ENCODE peak calls at places on chromosomes 1 and 21, in nine cellular contexts. One of them, this sample, is unnamed.

GRCh38 chr1:169586395-169587255 is at the start of gene F5:
- DNase-seq in tibial nerve: peak
- DNase-seq in A549: peak
- DNase-seq in suprapubic skin: peak
- DNase-seq in transverse colon: peak
- DNase-seq in upper lobe of left lung: peak
- DNase-seq in HepG2: peak
- DNase-seq in stomach: peak
- DNase-seq in ovary: peak
- DNase-seq in this sample: peak

GRCh38 chr1:100364731-100365130 is 12.4 kb downstream of the CDC14A start:
- DNase-seq in suprapubic skin: no peak
- DNase-seq in stomach: no peak
- DNase-seq in transverse colon: no peak
- DNase-seq in upper lobe of left lung: no peak
- DNase-seq in ovary: no peak
- DNase-seq in HepG2: no peak
- DNase-seq in A549: no peak
- DNase-seq in tibial nerve: no peak
- DNase-seq in this sample: no peak

GRCh38 chr1:78045850-78046778 is at the start of gene GIPC2:
- DNase-seq in stomach: peak
- DNase-seq in transverse colon: peak
- DNase-seq in tibial nerve: no peak
- DNase-seq in suprapubic skin: no peak
- DNase-seq in upper lobe of left lung: no peak
- DNase-seq in HepG2: peak
- DNase-seq in ovary: peak
- DNase-seq in A549: no peak
- DNase-seq in this sample: no peak

GRCh38 chr1:192524223-192524622 is 51.4 kb upstream of the RGS1 start:
- DNase-seq in tibial nerve: no peak
- DNase-seq in A549: no peak
- DNase-seq in suprapubic skin: no peak
- DNase-seq in stomach: no peak
- DNase-seq in transverse colon: no peak
- DNase-seq in upper lobe of left lung: no peak
- DNase-seq in HepG2: no peak
- DNase-seq in ovary: no peak
- DNase-seq in this sample: no peak

GRCh38 chr1:171817511-171818265 is 23.6 kb upstream of the DNM3 start:
- DNase-seq in transverse colon: peak
- DNase-seq in ovary: no peak
- DNase-seq in suprapubic skin: no peak
- DNase-seq in stomach: no peak
- DNase-seq in A549: peak
- DNase-seq in tibial nerve: no peak
- DNase-seq in HepG2: peak
- DNase-seq in upper lobe of left lung: peak
- DNase-seq in this sample: no peak

GRCh38 chr1:196860323-196860884 is 27.4 kb upstream of the CFHR4 start:
- DNase-seq in upper lobe of left lung: no peak
- DNase-seq in HepG2: no peak
- DNase-seq in tibial nerve: no peak
- DNase-seq in stomach: no peak
- DNase-seq in ovary: no peak
- DNase-seq in suprapubic skin: no peak
- DNase-seq in transverse colon: no peak
- DNase-seq in A549: no peak
- DNase-seq in this sample: no peak

GRCh38 chr1:67651031-67651430 is 34.0 kb upstream of the GADD45A start:
- DNase-seq in upper lobe of left lung: no peak
- DNase-seq in suprapubic skin: no peak
- DNase-seq in ovary: no peak
- DNase-seq in HepG2: no peak
- DNase-seq in tibial nerve: no peak
- DNase-seq in stomach: no peak
- DNase-seq in A549: no peak
- DNase-seq in transverse colon: no peak
- DNase-seq in this sample: no peak

GRCh38 chr1:41580520-41581172 is 96.2 kb upstream of the EDN2 start:
- DNase-seq in HepG2: no peak
- DNase-seq in tibial nerve: no peak
- DNase-seq in transverse colon: no peak
- DNase-seq in stomach: peak
- DNase-seq in A549: no peak
- DNase-seq in ovary: no peak
- DNase-seq in suprapubic skin: no peak
- DNase-seq in upper lobe of left lung: no peak
- DNase-seq in this sample: no peak

GRCh38 chr21:41874611-41875010 is 4.5 kb downstream of the PRDM15 start:
- DNase-seq in upper lobe of left lung: no peak
- DNase-seq in ovary: no peak
- DNase-seq in tibial nerve: no peak
- DNase-seq in A549: no peak
- DNase-seq in transverse colon: no peak
- DNase-seq in suprapubic skin: no peak
- DNase-seq in stomach: no peak
- DNase-seq in HepG2: no peak
- DNase-seq in this sample: no peak

GRCh38 chr21:45640888-45641479 is 2.5 kb upstream of the PCBP3 start:
- DNase-seq in ovary: peak
- DNase-seq in transverse colon: peak
- DNase-seq in tibial nerve: peak
- DNase-seq in stomach: no peak
- DNase-seq in upper lobe of left lung: no peak
- DNase-seq in HepG2: no peak
- DNase-seq in A549: peak
- DNase-seq in suprapubic skin: no peak
- DNase-seq in this sample: no peak

GRCh38 chr1:78884685-78885452 is 121.7 kb downstream of the ADGRL4 start:
- DNase-seq in ovary: no peak
- DNase-seq in A549: no peak
- DNase-seq in tibial nerve: no peak
- DNase-seq in transverse colon: no peak
- DNase-seq in suprapubic skin: no peak
- DNase-seq in HepG2: no peak
- DNase-seq in stomach: no peak
- DNase-seq in upper lobe of left lung: no peak
- DNase-seq in this sample: peak

GRCh38 chr1:102776074-102776473 is 332.2 kb downstream of the COL11A1 start:
- DNase-seq in stomach: no peak
- DNase-seq in A549: no peak
- DNase-seq in tibial nerve: no peak
- DNase-seq in upper lobe of left lung: no peak
- DNase-seq in ovary: no peak
- DNase-seq in HepG2: no peak
- DNase-seq in suprapubic skin: no peak
- DNase-seq in transverse colon: no peak
- DNase-seq in this sample: peak

GRCh38 chr1:79198841-79199240 is 192.3 kb upstream of the ADGRL4 start:
- DNase-seq in tibial nerve: no peak
- DNase-seq in A549: no peak
- DNase-seq in HepG2: no peak
- DNase-seq in stomach: no peak
- DNase-seq in suprapubic skin: no peak
- DNase-seq in transverse colon: no peak
- DNase-seq in upper lobe of left lung: no peak
- DNase-seq in ovary: no peak
- DNase-seq in this sample: no peak

GRCh38 chr1:43284065-43284464 is 1.3 kb downstream of the C1orf210 start:
- DNase-seq in suprapubic skin: no peak
- DNase-seq in transverse colon: no peak
- DNase-seq in ovary: no peak
- DNase-seq in upper lobe of left lung: peak
- DNase-seq in tibial nerve: no peak
- DNase-seq in HepG2: no peak
- DNase-seq in stomach: no peak
- DNase-seq in A549: no peak
- DNase-seq in this sample: no peak

GRCh38 chr1:20008391-20008841 is 29.0 kb upstream of the PLA2G2A start:
- DNase-seq in upper lobe of left lung: no peak
- DNase-seq in transverse colon: no peak
- DNase-seq in ovary: peak
- DNase-seq in suprapubic skin: no peak
- DNase-seq in A549: peak
- DNase-seq in HepG2: no peak
- DNase-seq in stomach: no peak
- DNase-seq in tibial nerve: peak
- DNase-seq in this sample: no peak

GRCh38 chr1:110903853-110904500 is 31.0 kb downstream of the CD53 start:
- DNase-seq in suprapubic skin: no peak
- DNase-seq in A549: no peak
- DNase-seq in tibial nerve: no peak
- DNase-seq in ovary: no peak
- DNase-seq in transverse colon: no peak
- DNase-seq in HepG2: no peak
- DNase-seq in upper lobe of left lung: no peak
- DNase-seq in stomach: no peak
- DNase-seq in this sample: no peak

GRCh38 chr1:163361123-163361934 is 39.6 kb downstream of the NUF2 start:
- DNase-seq in A549: peak
- DNase-seq in HepG2: peak
- DNase-seq in tibial nerve: no peak
- DNase-seq in stomach: no peak
- DNase-seq in suprapubic skin: no peak
- DNase-seq in transverse colon: no peak
- DNase-seq in ovary: no peak
- DNase-seq in upper lobe of left lung: no peak
- DNase-seq in this sample: no peak

GRCh38 chr1:57591854-57592253 is 168.0 kb upstream of the DAB1 start:
- DNase-seq in stomach: no peak
- DNase-seq in tibial nerve: no peak
- DNase-seq in suprapubic skin: no peak
- DNase-seq in HepG2: no peak
- DNase-seq in A549: no peak
- DNase-seq in transverse colon: no peak
- DNase-seq in upper lobe of left lung: no peak
- DNase-seq in ovary: no peak
- DNase-seq in this sample: no peak

DNA sequence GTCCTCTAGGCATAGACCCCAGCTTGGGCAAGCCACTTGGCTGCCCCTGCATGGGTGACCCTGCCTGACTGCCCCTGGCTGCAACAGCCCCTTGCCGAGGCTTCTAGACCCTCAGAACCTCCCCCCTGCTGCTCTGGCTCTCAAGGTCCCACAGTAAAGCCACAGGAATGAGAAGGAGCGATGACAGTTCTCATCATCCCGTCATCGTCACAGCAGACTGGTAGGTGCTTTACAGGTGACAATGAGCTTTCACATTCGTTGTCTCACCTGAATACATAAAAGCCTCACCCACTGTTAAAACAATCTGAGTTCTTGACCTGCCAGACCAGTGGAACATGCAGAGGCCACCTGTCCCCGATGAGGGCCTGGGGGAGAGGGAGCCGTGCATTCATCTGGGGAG is 36.0 kb upstream of the GPR157 start:
- DNase-seq in ovary: no peak
- DNase-seq in A549: no peak
- DNase-seq in tibial nerve: no peak
- DNase-seq in suprapubic skin: no peak
- DNase-seq in upper lobe of left lung: no peak
- DNase-seq in stomach: no peak
- DNase-seq in transverse colon: no peak
- DNase-seq in HepG2: no peak
- DNase-seq in this sample: no peak
- TF ChIP-seq EP300 in ovary: no peak
- TF ChIP-seq EP300 in A549: no peak
- TF ChIP-seq EP300 in tibial nerve: no peak
- TF ChIP-seq EP300 in suprapubic skin: no peak
- TF ChIP-seq EP300 in upper lobe of left lung: no peak
- TF ChIP-seq EP300 in stomach: no peak
- TF ChIP-seq EP300 in transverse colon: no peak
- TF ChIP-seq EP300 in HepG2: no peak
- TF ChIP-seq EP300 in this sample: no peak

DNA sequence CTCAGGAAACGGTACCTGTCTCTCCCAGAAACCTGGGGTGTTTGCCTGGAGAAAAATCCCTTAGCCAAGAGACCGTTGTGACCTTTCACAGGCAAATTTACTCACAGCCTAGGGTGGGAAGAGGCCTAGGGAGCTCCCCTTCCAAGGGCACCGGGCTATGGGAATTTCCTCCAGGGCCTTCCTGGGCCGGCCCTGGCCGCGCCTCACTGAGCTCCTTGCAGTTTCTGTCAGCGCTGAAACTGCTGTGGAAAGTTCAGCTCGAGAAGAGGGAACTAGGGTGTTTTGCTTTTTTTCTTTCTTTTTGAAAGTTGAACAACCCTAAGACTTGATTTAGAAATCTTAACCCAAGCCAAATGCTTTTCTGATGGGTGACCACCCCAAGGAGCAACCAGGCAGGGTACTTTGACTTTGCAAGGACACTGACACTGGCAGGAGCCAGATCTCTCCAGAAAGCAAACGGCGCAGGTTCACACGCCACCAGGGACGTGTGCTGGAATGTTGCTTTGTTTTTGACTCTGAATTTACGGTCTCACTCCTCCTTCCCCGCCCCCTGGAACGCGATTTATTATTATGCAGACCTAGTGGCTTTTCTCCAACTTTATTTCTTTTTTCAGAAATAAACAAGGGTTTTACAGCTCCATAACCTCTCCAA is 229.6 kb upstream of the JUN start:
- DNase-seq in ovary: peak
- DNase-seq in A549: no peak
- DNase-seq in stomach: peak
- DNase-seq in upper lobe of left lung: peak
- DNase-seq in HepG2: no peak
- DNase-seq in transverse colon: peak
- DNase-seq in suprapubic skin: no peak
- DNase-seq in tibial nerve: peak
- DNase-seq in this sample: peak
- TF ChIP-seq EP300 in ovary: no peak
- TF ChIP-seq EP300 in A549: no peak
- TF ChIP-seq EP300 in stomach: no peak
- TF ChIP-seq EP300 in upper lobe of left lung: no peak
- TF ChIP-seq EP300 in HepG2: no peak
- TF ChIP-seq EP300 in transverse colon: no peak
- TF ChIP-seq EP300 in suprapubic skin: no peak
- TF ChIP-seq EP300 in tibial nerve: no peak
- TF ChIP-seq EP300 in this sample: no peak

DNA sequence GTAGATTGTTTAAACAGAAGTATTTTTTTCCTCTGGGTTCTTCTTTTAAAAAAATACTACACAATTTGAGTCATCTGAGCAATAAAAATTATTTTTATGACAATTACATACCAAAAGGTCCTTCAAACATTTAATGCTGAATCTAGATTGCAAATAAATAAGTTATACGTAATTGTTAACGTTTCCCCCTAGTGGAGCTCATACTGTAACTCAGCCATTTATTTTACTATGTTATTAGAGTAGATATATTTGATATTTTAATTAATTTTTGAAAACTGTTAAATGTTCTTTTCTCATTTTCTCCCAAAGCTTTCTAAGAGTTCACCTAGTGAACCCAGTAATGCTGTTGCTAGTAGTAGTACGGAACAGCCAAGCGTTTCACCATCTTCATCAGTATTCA is 33.5 kb downstream of the ZMYM1 start:
- DNase-seq in HepG2: no peak
- DNase-seq in A549: peak
- DNase-seq in stomach: no peak
- DNase-seq in suprapubic skin: no peak
- DNase-seq in upper lobe of left lung: no peak
- DNase-seq in transverse colon: no peak
- DNase-seq in ovary: no peak
- DNase-seq in tibial nerve: no peak
- DNase-seq in this sample: no peak
- TF ChIP-seq EP300 in HepG2: no peak
- TF ChIP-seq EP300 in A549: no peak
- TF ChIP-seq EP300 in stomach: no peak
- TF ChIP-seq EP300 in suprapubic skin: no peak
- TF ChIP-seq EP300 in upper lobe of left lung: no peak
- TF ChIP-seq EP300 in transverse colon: no peak
- TF ChIP-seq EP300 in ovary: no peak
- TF ChIP-seq EP300 in tibial nerve: no peak
- TF ChIP-seq EP300 in this sample: no peak

GRCh38 chr1:221316491-221317056 is 425.3 kb downstream of the DUSP10 start:
- DNase-seq in ovary: no peak
- DNase-seq in transverse colon: no peak
- DNase-seq in A549: peak
- DNase-seq in suprapubic skin: no peak
- DNase-seq in tibial nerve: no peak
- DNase-seq in stomach: no peak
- DNase-seq in HepG2: no peak
- DNase-seq in upper lobe of left lung: no peak
- DNase-seq in this sample: no peak
- TF ChIP-seq EP300 in ovary: no peak
- TF ChIP-seq EP300 in transverse colon: no peak
- TF ChIP-seq EP300 in A549: no peak
- TF ChIP-seq EP300 in suprapubic skin: no peak
- TF ChIP-seq EP300 in tibial nerve: no peak
- TF ChIP-seq EP300 in stomach: no peak
- TF ChIP-seq EP300 in HepG2: no peak
- TF ChIP-seq EP300 in upper lobe of left lung: no peak
- TF ChIP-seq EP300 in this sample: no peak

This sample was measured in H1.